ENCODE peak calls at places on chromosomes 12 and 14, in ten cellular contexts. M is vagina; C is HCT116; O is Peyer's patch; E is CD8-positive, alpha-beta memory T cell; K is naive thymus-derived CD4-positive, alpha-beta T cell; A is uterus; J is stomach; H is heart right ventricle; Y is substantia nigra. Z is an unnamed sample.

GRCh38 chr12:102757874-102758244 is 159.2 kb downstream of the PAH start:
- DNase-seq in M (no peak), C (no peak), O (no peak), E (no peak), K (no peak), A (no peak), J (no peak), H (no peak), Y (no peak), Z (no peak)

GRCh38 chr12:49548481-49548821 is 9.6 kb downstream of the KCNH3 start:
- DNase-seq in M (no peak), C (no peak), O (no peak), E (no peak), K (no peak), A (no peak), J (no peak), H (no peak), Y (no peak), Z (no peak)

GRCh38 chr14:41642402-41643195 is 35.9 kb downstream of the LRFN5 start:
- DNase-seq in M (no peak), C (no peak), O (no peak), E (no peak), K (no peak), A (no peak), J (no peak), H (no peak), Y (no peak), Z (no peak)

GRCh38 chr12:102016472-102016871 is 45.3 kb downstream of the WASHC3 start:
- DNase-seq in M (no peak), C (no peak), O (no peak), E (no peak), K (no peak), A (no peak), J (no peak), H (no peak), Y (no peak), Z (no peak)

GRCh38 chr14:93924592-93925355 is 2.4 kb upstream of the FAM181A start:
- DNase-seq in M (no peak), C (no peak), O (no peak), E (no peak), K (no peak), A (no peak), J (no peak), H (no peak), Y (no peak), Z (no peak)

GRCh38 chr14:100827751-100828447 is 2.0 kb downstream of the MEG3 start:
- DNase-seq in M (no peak), C (no peak), O (no peak), E (no peak), K (no peak), A (no peak), J (no peak), H (no peak), Y (no peak), Z (peak; percentile 80)

GRCh38 chr12:56775638-56776037 is 12.5 kb downstream of the HSD17B6 start:
- DNase-seq in M (no peak), C (no peak), O (no peak), E (no peak), K (no peak), A (no peak), J (no peak), H (no peak), Y (no peak), Z (no peak)

GRCh38 chr12:48996794-48997718 is 2.1 kb downstream of the DDN start:
- DNase-seq in M (no peak), C (no peak), O (peak; percentile 90), E (peak; percentile 55), K (peak; percentile 52), A (peak; percentile 69), J (peak; percentile 81), H (peak; percentile 79), Y (peak; percentile 70), Z (peak; percentile 71)

GRCh38 chr14:80047761-80048160 is 163.5 kb downstream of the DIO2 start:
- DNase-seq in M (no peak), C (no peak), O (no peak), E (no peak), K (no peak), A (no peak), J (no peak), H (no peak), Y (no peak), Z (peak; percentile 5)

GRCh38 chr14:28240909-28241308 is 525.7 kb upstream of the FOXG1 start:
- DNase-seq in M (no peak), C (no peak), O (no peak), E (no peak), K (no peak), A (no peak), J (no peak), H (no peak), Y (no peak), Z (no peak)

GRCh38 chr12:47732504-47732903 is 7.2 kb upstream of the ENDOU start:
- DNase-seq in M (no peak), C (no peak), O (no peak), E (no peak), K (no peak), A (no peak), J (no peak), H (no peak), Y (no peak), Z (no peak)

GRCh38 chr12:47733142-47733541 is 7.9 kb upstream of the ENDOU start:
- DNase-seq in M (no peak), C (no peak), O (no peak), E (no peak), K (no peak), A (no peak), J (no peak), H (no peak), Y (no peak), Z (no peak)

GRCh38 chr12:47729233-47729632 is 3.9 kb upstream of the ENDOU start:
- DNase-seq in M (no peak), C (no peak), O (no peak), E (no peak), K (no peak), A (no peak), J (no peak), H (no peak), Y (no peak), Z (no peak)

GRCh38 chr12:47730341-47730744 is 5.1 kb upstream of the ENDOU start:
- DNase-seq in M (no peak), C (no peak), O (no peak), E (no peak), K (no peak), A (no peak), J (peak; percentile 61), H (no peak), Y (no peak), Z (no peak)

DNA sequence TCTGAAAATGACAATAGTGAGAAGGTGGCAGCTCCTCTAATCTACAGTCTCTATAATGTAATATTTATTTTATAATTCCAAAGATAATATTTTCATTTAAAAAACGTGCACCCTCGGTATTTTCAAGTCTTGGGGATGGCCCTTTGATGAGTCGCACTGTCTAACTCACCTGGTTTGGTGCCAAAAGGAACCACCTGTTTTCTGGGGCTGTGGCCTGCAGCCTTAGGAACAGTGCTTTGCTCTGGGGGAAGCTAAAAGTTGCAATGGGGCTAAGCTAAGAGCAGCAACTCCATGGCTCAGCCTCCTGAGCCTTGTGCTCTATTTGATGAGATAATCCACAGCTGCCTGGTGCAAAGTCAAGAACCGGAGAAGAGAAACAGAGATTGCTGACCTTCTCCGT is 6.4 kb upstream of the ENDOU start:
- DNase-seq in M (no peak), C (no peak), O (no peak), E (no peak), K (no peak), A (no peak), J (no peak), H (no peak), Y (no peak), Z (no peak)
- H3K27ac ChIP-seq in M (no peak overlapping the region), C (no peak overlapping the region), O (no peak overlapping the region), E (no peak overlapping the region), K (no peak overlapping the region), A (no peak overlapping the region), J (no peak overlapping the region), H (no peak overlapping the region), Y (no peak overlapping the region), Z (no peak overlapping the region)

GRCh38 chr14:24395609-24396580 is 2.9 kb upstream of the NYNRIN start:
- DNase-seq in M (no peak), C (no peak), O (no peak), E (no peak), K (no peak), A (no peak), J (no peak), H (no peak), Y (no peak), Z (no peak)
- H3K27ac ChIP-seq in M (peak overlapping the region; percentile 30), C (no peak overlapping the region), O (no peak overlapping the region), E (no peak overlapping the region), K (no peak overlapping the region), A (no peak overlapping the region), J (no peak overlapping the region), H (no peak overlapping the region), Y (no peak overlapping the region), Z (no peak overlapping the region)

GRCh38 chr12:106985479-106985878 is 1.5 kb downstream of the MTERF2 start:
- DNase-seq in M (no peak), C (no peak), O (no peak), E (no peak), K (no peak), A (no peak), J (no peak), H (no peak), Y (no peak), Z (no peak)

GRCh38 chr12:106984588-106985137 is 2.3 kb downstream of the MTERF2 start:
- DNase-seq in M (no peak), C (no peak), O (no peak), E (no peak), K (no peak), A (no peak), J (no peak), H (no peak), Y (no peak), Z (no peak)

GRCh38 chr12:106987846-106988245 is 900 bp upstream of the MTERF2 start:
- DNase-seq in M (no peak), C (no peak), O (no peak), E (no peak), K (no peak), A (no peak), J (peak; percentile 44), H (no peak), Y (no peak), Z (no peak)

GRCh38 chr12:106986625-106987389 is at the start of gene MTERF2:
- DNase-seq in M (peak; percentile 98), C (peak; percentile 83), O (peak; percentile 95), E (peak; percentile 67), K (peak; percentile 69), A (peak; percentile 91), J (peak; percentile 93), H (peak; percentile 95), Y (peak; percentile 89), Z (peak; percentile 90)

GRCh38 chr12:106986135-106986534 is 811 bp downstream of the MTERF2 start:
- DNase-seq in M (no peak), C (no peak), O (no peak), E (no peak), K (no peak), A (no peak), J (no peak), H (no peak), Y (no peak), Z (no peak)
- H3K27ac ChIP-seq in M (peak overlapping the region; percentile 91), C (no peak overlapping the region), O (peak overlapping the region; percentile 69), E (peak overlapping the region; percentile 64), K (peak overlapping the region; percentile 77), A (peak overlapping the region; percentile 91), J (peak overlapping the region; percentile 96), H (peak overlapping the region; percentile 90), Y (peak overlapping the region; percentile 73), Z (no peak overlapping the region)

DNA sequence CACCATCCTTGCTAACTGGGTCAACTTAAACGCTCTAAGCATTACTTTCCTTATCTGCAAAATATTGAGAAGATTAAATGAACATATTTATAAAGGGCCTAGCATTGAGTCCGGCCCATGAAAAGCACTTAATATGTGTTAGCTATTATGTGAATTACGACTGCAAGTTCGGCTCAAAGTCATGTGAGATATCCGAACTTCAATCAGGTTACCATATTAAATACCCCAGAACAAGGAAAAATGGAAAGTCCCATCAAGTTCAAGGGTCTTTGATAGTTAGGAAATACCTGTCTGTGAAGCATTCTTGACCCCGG is 487 bp upstream of the NRDE2 start:
- DNase-seq in M (no peak), C (no peak), O (no peak), E (no peak), K (no peak), A (no peak), J (no peak), H (no peak), Y (no peak), Z (no peak)
- H3K27ac ChIP-seq in M (peak overlapping the region; percentile 84), C (peak overlapping the region; percentile 5), O (peak overlapping the region; percentile 69), E (peak overlapping the region; percentile 3), K (peak overlapping the region; percentile 72), A (peak overlapping the region; percentile 89), J (peak overlapping the region; percentile 91), H (peak overlapping the region; percentile 84), Y (peak overlapping the region; percentile 90), Z (peak overlapping the region; percentile 80)

Z was measured in brain microvascular endothelial cell.